ENCODE peak calls at places on chromosomes 5 and 9, in seven cellular contexts. R is cardiac fibroblast, W is HepG2, N is BE2C, U is thoracic aorta, H is ovary, B is fibroblast of pulmonary artery. L is an unnamed sample.

GRCh38 chr5:93829346-93829745 is 87.9 kb upstream of the POU5F2 start:
- DNase-seq in R (no peak), W (no peak), N (no peak), U (no peak), H (no peak), B (no peak), L (no peak)

GRCh38 chr9:109064963-109065701 is 51.8 kb upstream of the CTNNAL1 start:
- DNase-seq in R (no peak), W (no peak), N (no peak), U (no peak), H (no peak), B (peak; percentile 11), L (no peak)

GRCh38 chr5:179281688-179282087 is 63.6 kb downstream of the ADAMTS2 start:
- DNase-seq in R (no peak), W (no peak), N (no peak), U (no peak), H (no peak), B (no peak), L (peak; percentile 13)

GRCh38 chr9:2159521-2160417 is 144.6 kb downstream of the SMARCA2 start:
- DNase-seq in R (peak; percentile 39), W (no peak), N (no peak), U (no peak), H (no peak), B (peak; percentile 36), L (no peak)

GRCh38 chr5:66742083-66742895 is 146.1 kb downstream of the MAST4 start:
- DNase-seq in R (peak; percentile 16), W (peak; percentile 33), N (no peak), U (no peak), H (peak; percentile 29), B (no peak), L (no peak)

GRCh38 chr9:112046181-112046580 is 128.9 kb downstream of the SUSD1 start:
- DNase-seq in R (no peak), W (no peak), N (no peak), U (no peak), H (no peak), B (peak; percentile 59), L (no peak)

GRCh38 chr9:117828466-117828865 is 124.3 kb downstream of the TLR4 start:
- DNase-seq in R (no peak), W (no peak), N (no peak), U (no peak), H (no peak), B (no peak), L (no peak)

GRCh38 chr5:159240301-159240870 is 22.7 kb upstream of the UBLCP1 start:
- DNase-seq in R (no peak), W (no peak), N (no peak), U (no peak), H (no peak), B (no peak), L (no peak)

GRCh38 chr9:127066775-127067111 is 55.7 kb downstream of the ANGPTL2 start:
- DNase-seq in R (peak; percentile 83), W (no peak), N (no peak), U (no peak), H (no peak), B (peak; percentile 89), L (no peak)

GRCh38 chr5:125349432-125349831 is 603.0 kb upstream of the ZNF608 start:
- DNase-seq in R (peak; percentile 69), W (no peak), N (no peak), U (no peak), H (no peak), B (peak; percentile 48), L (no peak)

GRCh38 chr9:23379842-23380241 is 446.2 kb downstream of the ELAVL2 start:
- DNase-seq in R (no peak), W (no peak), N (no peak), U (no peak), H (no peak), B (no peak), L (no peak)

DNA sequence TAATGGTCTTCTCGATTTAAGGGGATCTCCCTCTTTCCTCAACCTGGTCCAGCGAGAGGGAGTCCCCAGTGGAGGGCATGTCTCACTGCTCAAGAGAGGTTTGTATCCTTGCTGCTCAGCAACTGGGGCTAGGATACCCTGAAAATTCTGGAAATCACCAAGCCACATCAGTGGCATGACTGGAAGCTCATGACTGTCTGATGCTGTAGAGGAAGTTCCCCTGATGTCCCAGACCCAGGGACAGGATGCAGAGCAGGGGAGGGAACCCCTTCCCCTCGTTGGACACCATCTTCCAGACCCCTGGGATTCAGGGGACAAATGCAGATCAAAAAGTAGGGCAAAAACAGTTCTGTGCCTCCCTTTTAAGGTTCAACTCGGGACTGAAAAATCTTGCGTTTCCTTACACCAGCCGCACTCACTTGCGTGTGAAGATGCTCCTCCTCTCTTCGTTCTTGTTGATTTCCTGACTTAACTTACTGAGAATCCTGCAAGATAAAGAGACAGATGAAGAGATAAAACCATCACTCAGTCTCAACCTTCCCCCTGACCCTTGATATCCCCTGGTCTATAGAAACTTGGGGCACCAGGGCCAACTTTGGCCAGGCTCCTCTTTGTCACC is 22.1 kb downstream of the LCP2 start:
- DNase-seq in R (no peak), W (no peak), N (no peak), U (no peak), H (no peak), B (no peak), L (no peak)
- TF ChIP-seq CTCF in R (no peak), W (no peak), N (no peak), U (no peak), H (no peak), B (no peak), L (no peak)

GRCh38 chr9:136021171-136021890 is 60.2 kb upstream of the UBAC1 start:
- DNase-seq in R (no peak), W (no peak), N (peak; percentile 7), U (no peak), H (no peak), B (no peak), L (no peak)

GRCh38 chr9:136020671-136021070 is 59.5 kb upstream of the UBAC1 start:
- DNase-seq in R (no peak), W (no peak), N (no peak), U (no peak), H (no peak), B (no peak), L (no peak)

GRCh38 chr9:136023401-136024225 is 62.4 kb upstream of the UBAC1 start:
- DNase-seq in R (peak; percentile 85), W (no peak), N (peak; percentile 37), U (no peak), H (peak; percentile 87), B (peak; percentile 87), L (no peak)

GRCh38 chr9:136022731-136023400 is 61.7 kb upstream of the UBAC1 start:
- DNase-seq in R (no peak), W (no peak), N (peak; percentile 4), U (no peak), H (no peak), B (no peak), L (no peak)

DNA sequence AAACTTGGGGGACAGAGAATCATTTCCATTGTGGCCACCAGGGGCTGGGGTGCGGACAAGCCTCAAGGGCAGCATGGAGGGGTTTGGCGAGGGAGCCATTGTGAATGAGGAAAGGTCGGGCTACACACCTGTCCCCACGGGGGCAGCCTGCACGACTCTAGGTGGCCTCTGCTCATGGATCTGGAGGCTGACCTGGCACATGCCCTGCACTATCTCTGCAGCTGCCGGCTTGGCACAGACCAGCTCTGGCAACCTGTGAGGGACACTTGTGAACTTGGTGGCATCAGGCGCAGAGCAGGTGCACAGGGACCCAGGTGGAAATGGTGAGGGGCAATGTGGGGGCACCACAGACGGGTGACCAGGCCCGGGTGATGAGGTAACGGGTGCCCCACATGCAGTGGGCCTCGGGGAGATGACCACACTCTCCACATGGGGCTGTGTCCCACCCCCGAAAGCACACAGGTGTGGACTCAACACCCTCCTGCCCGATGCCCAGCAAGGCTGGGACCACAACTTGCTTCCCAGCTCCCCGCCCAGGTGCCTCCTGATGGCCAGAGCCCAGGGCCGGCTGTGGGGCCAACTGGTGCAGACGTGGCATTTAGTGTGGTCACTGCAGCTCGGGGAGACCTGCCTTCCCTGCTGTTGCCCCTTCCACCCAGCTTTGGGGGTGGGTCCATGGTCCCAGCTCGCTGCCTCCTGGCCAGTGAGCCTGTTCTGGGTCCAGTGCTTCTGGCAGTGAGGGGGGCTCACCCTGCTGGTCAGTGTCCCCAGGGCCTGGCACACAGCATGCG is 60.9 kb upstream of the UBAC1 start:
- DNase-seq in R (no peak), W (no peak), N (peak; percentile 7), U (no peak), H (no peak), B (no peak), L (no peak)
- TF ChIP-seq CTCF in R (no peak), W (no peak), N (peak; percentile 19), U (no peak), H (no peak), B (no peak), L (no peak)

GRCh38 chr5:38166832-38167231 is 91.5 kb upstream of the EGFLAM start:
- DNase-seq in R (no peak), W (no peak), N (no peak), U (no peak), H (no peak), B (no peak), L (no peak)
- TF ChIP-seq CTCF in R (no peak), W (no peak), N (no peak), U (no peak), H (no peak), B (no peak), L (no peak)

DNA sequence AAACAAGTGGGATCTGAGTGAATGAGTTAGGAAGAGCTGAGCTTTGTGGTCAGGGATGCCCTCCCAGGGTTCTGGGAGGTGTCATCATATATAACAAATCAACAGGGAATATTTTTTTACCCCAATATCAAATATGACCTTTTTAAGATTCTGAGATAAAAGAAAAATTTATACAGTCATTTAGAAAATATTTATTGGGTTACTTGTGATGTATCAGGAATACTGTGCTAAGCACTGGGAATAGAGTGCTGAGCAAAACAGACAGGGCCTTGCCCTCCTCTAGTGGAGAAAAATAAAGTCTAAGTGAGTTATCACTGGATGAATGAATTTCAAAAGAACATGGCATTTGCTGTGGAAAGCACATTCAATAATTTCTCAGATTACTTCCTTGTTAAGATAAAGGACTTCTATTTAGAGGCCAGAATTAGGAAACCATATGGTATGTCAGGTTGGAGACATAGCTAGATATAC is 102.9 kb downstream of the BOD1 start:
- DNase-seq in R (peak; percentile 36), W (no peak), N (no peak), U (no peak), H (no peak), B (no peak), L (no peak)
- TF ChIP-seq CTCF in R (peak; percentile 23), W (no peak), N (no peak), U (no peak), H (no peak), B (no peak), L (peak; percentile 57)

GRCh38 chr9:111038336-111039202 is at the start of gene LPAR1:
- DNase-seq in R (peak; percentile 62), W (no peak), N (peak; percentile 64), U (no peak), H (peak; percentile 54), B (peak; percentile 59), L (peak; percentile 85)

GRCh38 chr9:111039203-111039907 is 1.1 kb upstream of the LPAR1 start:
- DNase-seq in R (no peak), W (no peak), N (no peak), U (no peak), H (no peak), B (no peak), L (no peak)

GRCh38 chr9:111036946-111037743 is 1.1 kb downstream of the LPAR1 start:
- DNase-seq in R (peak; percentile 53), W (no peak), N (no peak), U (no peak), H (no peak), B (peak; percentile 55), L (no peak)

GRCh38 chr9:111036068-111036789 is 2.0 kb downstream of the LPAR1 start:
- DNase-seq in R (peak; percentile 60), W (no peak), N (peak; percentile 83), U (no peak), H (peak; percentile 21), B (peak; percentile 49), L (no peak)

GRCh38 chr9:111037744-111038335 is 430 bp downstream of the LPAR1 start:
- DNase-seq in R (peak; percentile 44), W (peak; percentile 6), N (peak; percentile 78), U (no peak), H (peak; percentile 39), B (peak; percentile 40), L (peak; percentile 85)
- TF ChIP-seq CTCF in R (no peak), W (peak; percentile 56), N (peak; percentile 27), U (no peak), H (no peak), B (no peak), L (peak; percentile 73)

L was measured in chondrocyte.